ENCODE peak calls at places on chromosomes 4 and X, in five cellular contexts. D is HL-60; K is MM.1S; P is CD8-positive, alpha-beta T cell; W is choroid plexus epithelial cell. F is an unnamed sample.

GRCh38 chr4:165385124-165385523 is 6.3 kb downstream of the CPE start:
- DNase-seq in K (no peak), W (no peak), P (no peak), D (no peak), F (no peak)

GRCh38 chr4:153564630-153565525 is 98.7 kb downstream of the TMEM131L start:
- DNase-seq in D (no peak), K (no peak), P (no peak), W (peak), F (no peak)

GRCh38 chr4:110631582-110632505 is 9.0 kb upstream of the PITX2 start:
- DNase-seq in D (peak), W (peak), K (peak), P (no peak), F (peak)

GRCh38 chrX:10433296-10433965 is 187.0 kb downstream of the MID1 start:
- DNase-seq in W (no peak), K (no peak), P (no peak), D (no peak), F (no peak)

GRCh38 chr4:123786159-123786915 is 389.7 kb downstream of the SPRY1 start:
- DNase-seq in K (no peak), D (no peak), P (no peak), W (no peak), F (no peak)

GRCh38 chr4:157013656-157014055 is 42.1 kb upstream of the PDGFC start:
- DNase-seq in K (no peak), D (no peak), W (peak), P (no peak), F (no peak)

GRCh38 chr4:107247738-107248137 is 211.6 kb upstream of the DKK2 start:
- DNase-seq in W (no peak), P (no peak), K (no peak), D (no peak), F (no peak)

GRCh38 chr4:107183155-107183774 is 147.2 kb upstream of the DKK2 start:
- DNase-seq in P (no peak), D (peak), K (peak), W (peak), F (peak)

GRCh38 chr4:121154103-121154515 is 10.0 kb downstream of the TNIP3 start:
- DNase-seq in P (no peak), W (no peak), K (peak), D (peak), F (no peak)

GRCh38 chr4:144905286-144905685 is 192.7 kb downstream of the ANAPC10 start:
- DNase-seq in P (no peak), K (no peak), W (peak), D (no peak), F (no peak)

GRCh38 chr4:42655921-42656735 is 777 bp downstream of the ATP8A1 start:
- DNase-seq in W (peak), P (peak), D (peak), K (peak), F (no peak)

GRCh38 chr4:829761-830655 is 4.1 kb upstream of the CPLX1 start:
- DNase-seq in W (no peak), P (no peak), D (no peak), K (no peak), F (no peak)

GRCh38 chr4:181143241-181143854 is 1099.9 kb upstream of the TENM3 start:
- DNase-seq in D (peak), K (peak), P (peak), W (peak), F (peak)

GRCh38 chrX:47030339-47030738 is 47.9 kb upstream of the RGN start:
- DNase-seq in P (no peak), D (peak), K (peak), W (peak), F (peak)

GRCh38 chrX:134971926-134972325 is 18.9 kb upstream of the SMIM10 start:
- DNase-seq in W (no peak), K (no peak), P (no peak), D (no peak), F (no peak)

GRCh38 chr4:3261411-3262207 is 12.7 kb downstream of the MSANTD1 start:
- DNase-seq in K (no peak), D (no peak), P (no peak), W (no peak), F (no peak)

GRCh38 chrX:14357314-14357713 is 172.0 kb upstream of the GLRA2 start:
- DNase-seq in D (no peak), W (no peak), P (no peak), K (no peak), F (no peak)

GRCh38 chrX:133005038-133005437 is 46.6 kb upstream of the HS6ST2 start:
- DNase-seq in K (peak), P (no peak), D (no peak), W (peak), F (no peak)

GRCh38 chrX:54950730-54951375 is 30.2 kb downstream of the TRO start:
- DNase-seq in W (no peak), P (no peak), K (no peak), D (no peak), F (no peak)

GRCh38 chr4:136650541-136651277 is 881.6 kb downstream of the PCDH18 start:
- DNase-seq in W (peak), K (no peak), P (no peak), D (no peak), F (no peak)

GRCh38 chrX:78092296-78092695 is 11.8 kb upstream of the PGK1 start:
- DNase-seq in D (no peak), W (peak), P (peak), K (peak), F (no peak)

GRCh38 chr4:83643036-83643435 is 107.1 kb downstream of the GPAT3 start:
- DNase-seq in D (no peak), K (no peak), P (no peak), W (no peak), F (no peak)

GRCh38 chr4:83644677-83645639 is 109.0 kb downstream of the GPAT3 start:
- DNase-seq in P (no peak), D (peak), W (peak), K (peak), F (peak)

GRCh38 chr4:83636930-83637329 is 101.0 kb downstream of the GPAT3 start:
- DNase-seq in W (no peak), K (no peak), P (no peak), D (no peak), F (no peak)

DNA sequence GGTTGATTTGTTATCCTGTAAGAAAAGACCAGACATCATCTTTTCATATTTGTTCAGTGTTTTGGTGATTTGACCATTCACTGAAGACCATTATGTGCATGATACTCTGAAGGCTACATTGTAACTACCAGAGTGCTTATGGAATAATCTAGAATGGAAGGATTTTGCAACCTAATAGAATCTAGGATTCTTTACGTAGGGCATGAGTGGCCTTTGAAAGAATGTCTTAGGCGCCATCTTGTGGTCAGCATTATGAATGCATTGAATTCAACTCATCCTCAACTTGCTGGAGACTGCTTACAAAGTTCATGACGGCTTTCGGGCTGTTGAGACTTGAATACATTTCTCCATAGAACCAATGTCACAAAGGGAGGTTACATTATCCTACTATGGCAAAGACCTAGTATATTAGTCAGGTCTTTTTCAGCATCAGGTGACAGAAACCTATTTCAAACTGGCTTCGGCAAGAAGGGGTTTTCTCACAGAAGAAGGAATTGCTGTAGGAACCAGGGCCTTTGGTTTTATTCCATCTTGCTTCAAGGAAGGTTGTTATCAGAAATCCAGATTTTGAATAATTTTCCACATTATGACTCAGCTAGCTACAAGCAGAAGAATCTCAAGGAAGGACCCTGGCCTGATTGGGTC is 104.1 kb downstream of the GPAT3 start:
- DNase-seq in K (peak), D (peak), W (peak), P (peak), F (peak)
- TF ChIP-seq CTCF in K (peak), D (peak), W (peak), P (peak), F (peak)

GRCh38 chr4:186244835-186245234 is 17.5 kb downstream of the KLKB1 start:
- DNase-seq in K (no peak), P (no peak), D (no peak), W (no peak), F (no peak)
- H3K4me3 ChIP-seq in K (no peak), P (no peak), D (no peak), W (no peak), F (no peak)

DNA sequence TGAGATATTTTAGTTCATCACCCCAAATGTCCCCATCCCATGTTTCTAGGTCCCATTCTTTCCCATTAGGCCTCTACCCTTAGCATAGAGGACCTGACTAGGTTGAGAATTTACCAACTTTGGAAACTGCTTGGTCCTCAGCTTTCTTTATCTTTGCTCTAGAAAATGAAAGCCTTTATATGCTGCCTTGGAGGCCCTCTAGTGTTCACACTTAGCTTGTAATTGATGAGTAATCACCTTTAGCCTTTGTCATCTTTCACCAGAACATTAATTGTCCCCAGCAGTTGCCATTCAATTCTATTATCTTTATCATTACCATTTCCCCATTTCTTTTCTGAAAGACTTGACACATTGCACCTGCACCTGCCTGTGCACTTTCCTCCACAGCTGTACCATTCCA is 589.2 kb upstream of the NR3C2 start:
- DNase-seq in D (no peak), P (no peak), W (peak), K (peak), F (no peak)
- TF ChIP-seq CTCF in D (peak), P (no peak), W (peak), K (peak), F (peak)

GRCh38 chr4:4386736-4387392 is at the start of gene NSG1:
- DNase-seq in K (no peak), P (peak), D (no peak), W (peak), F (no peak)
- H3K4me3 ChIP-seq in K (no peak), P (peak), D (no peak), W (peak), F (peak)

GRCh38 chrX:5683996-5684395 is 544.7 kb downstream of the NLGN4X start:
- DNase-seq in P (no peak), K (peak), D (no peak), W (no peak), F (no peak)

GRCh38 chrX:5681159-5681558 is 547.5 kb downstream of the NLGN4X start:
- DNase-seq in W (no peak), P (no peak), K (no peak), D (peak), F (no peak)
- TF ChIP-seq CTCF in W (no peak), P (no peak), K (peak), D (no peak), F (no peak)

GRCh38 chr4:56218230-56218895 is 168.9 kb downstream of the AASDH start:
- DNase-seq in P (no peak), D (no peak), K (no peak), W (no peak), F (no peak)
- H3K4me3 ChIP-seq in P (no peak), D (no peak), K (no peak), W (no peak), F (no peak)

GRCh38 chr4:113762061-113762850 is 718 bp upstream of the CAMK2D start:
- DNase-seq in W (peak), D (peak), K (peak), P (peak), F (peak)
- TF ChIP-seq CTCF in W (peak), D (no peak), K (no peak), P (no peak), F (no peak)

GRCh38 chr4:41541697-41542096 is 3.7 kb downstream of the LIMCH1 start:
- DNase-seq in K (no peak), P (no peak), D (no peak), W (no peak), F (no peak)
- H3K4me3 ChIP-seq in K (no peak), P (no peak), D (no peak), W (no peak), F (no peak)

GRCh38 chrX:21855937-21856415 is at the start of gene YY2:
- DNase-seq in D (no peak), K (no peak), P (no peak), W (no peak), F (no peak)

GRCh38 chrX:21856504-21856903 is 717 bp downstream of the YY2 start:
- DNase-seq in K (no peak), P (no peak), D (no peak), W (no peak), F (no peak)

GRCh38 chrX:21853578-21853977 is 2.2 kb upstream of the YY2 start:
- DNase-seq in W (no peak), K (no peak), P (no peak), D (no peak), F (no peak)
- TF ChIP-seq CTCF in W (no peak), K (no peak), P (no peak), D (no peak), F (no peak)

GRCh38 chr4:143347495-143347894 is 10.8 kb downstream of the GAB1 start:
- DNase-seq in D (no peak), K (no peak), P (no peak), W (no peak), F (no peak)
- H3K4me3 ChIP-seq in D (no peak), K (no peak), P (no peak), W (no peak), F (no peak)